ENCODE peak calls at places on chromosomes 13 and 19, in five cellular contexts. T is right cardiac atrium, B is cardiac muscle cell, E is PC-3, D is GM23338. W is an unnamed sample.

GRCh38 chr13:70668983-70669382 is 560.7 kb upstream of the KLHL1 start:
- DNase-seq in T (no peak), B (no peak), D (no peak), E (peak), W (peak)

GRCh38 chr13:40430234-40430633 is 236.2 kb downstream of the FOXO1 start:
- DNase-seq in T (no peak), B (peak), D (no peak), E (no peak), W (no peak)

GRCh38 chr13:94711561-94712286 is 621 bp downstream of the SOX21 start:
- DNase-seq in B (no peak), T (peak), E (peak), D (peak), W (no peak)

GRCh38 chr19:5114713-5115112 is 145.8 kb downstream of the KDM4B start:
- DNase-seq in T (no peak), E (no peak), D (no peak), B (peak), W (no peak)

GRCh38 chr13:23628250-23628649 is 58.0 kb downstream of the TNFRSF19 start:
- DNase-seq in T (no peak), E (no peak), D (peak), B (no peak), W (no peak)

GRCh38 chr19:18312021-18312534 is 10.8 kb downstream of the LSM4 start:
- DNase-seq in E (no peak), B (no peak), T (no peak), D (no peak), W (no peak)

GRCh38 chr19:48991823-48992570 is 1.1 kb downstream of the GYS1 start:
- DNase-seq in T (peak), B (peak), E (peak), D (peak), W (peak)

GRCh38 chr13:37069597-37070103 is 10.2 kb upstream of the SUPT20H start:
- DNase-seq in T (peak), D (no peak), E (no peak), B (no peak), W (no peak)

GRCh38 chr13:40102854-40103253 is 447.4 kb downstream of the COG6 start:
- DNase-seq in B (no peak), D (no peak), T (no peak), E (peak), W (peak)

GRCh38 chr13:77751513-77752456 is 54.3 kb downstream of the SLAIN1 start:
- DNase-seq in E (peak), D (peak), T (no peak), B (peak), W (peak)

GRCh38 chr13:64088491-64088890 is 2672.8 kb upstream of the PCDH20 start:
- DNase-seq in T (no peak), B (no peak), D (no peak), E (no peak), W (no peak)

GRCh38 chr19:39845621-39846175 is 481 bp downstream of the FBL start:
- DNase-seq in B (peak), T (no peak), D (peak), E (no peak), W (no peak)

GRCh38 chr13:27211771-27212364 is 39.5 kb upstream of the RPL21 start:
- DNase-seq in D (no peak), B (no peak), T (no peak), E (peak), W (peak)

GRCh38 chr19:55146648-55147218 is 2.3 kb downstream of the TNNT1 start:
- DNase-seq in E (peak), D (peak), B (peak), T (peak), W (no peak)

GRCh38 chr13:39350461-39350881 is 252.5 kb downstream of the LHFPL6 start:
- DNase-seq in E (no peak), T (peak), B (peak), D (peak), W (no peak)

GRCh38 chr19:1241417-1242095 is at the start of gene ATP5F1D:
- DNase-seq in E (peak), T (peak), B (peak), D (peak), W (peak)

GRCh38 chr19:33406521-33407139 is 33.1 kb downstream of the CEBPG start:
- DNase-seq in B (peak), T (peak), D (peak), E (peak), W (peak)

GRCh38 chr19:10769533-10770491 is 51.9 kb downstream of the DNM2 start:
- DNase-seq in B (peak), E (peak), D (peak), T (peak), W (no peak)

GRCh38 chr13:77430377-77430951 is 103.6 kb upstream of the MYCBP2 start:
- DNase-seq in B (no peak), E (no peak), T (no peak), D (no peak), W (no peak)

GRCh38 chr13:104832265-104832664 is 1703.2 kb downstream of the EFNB2 start:
- DNase-seq in B (peak), D (peak), T (no peak), E (no peak), W (no peak)

DNA sequence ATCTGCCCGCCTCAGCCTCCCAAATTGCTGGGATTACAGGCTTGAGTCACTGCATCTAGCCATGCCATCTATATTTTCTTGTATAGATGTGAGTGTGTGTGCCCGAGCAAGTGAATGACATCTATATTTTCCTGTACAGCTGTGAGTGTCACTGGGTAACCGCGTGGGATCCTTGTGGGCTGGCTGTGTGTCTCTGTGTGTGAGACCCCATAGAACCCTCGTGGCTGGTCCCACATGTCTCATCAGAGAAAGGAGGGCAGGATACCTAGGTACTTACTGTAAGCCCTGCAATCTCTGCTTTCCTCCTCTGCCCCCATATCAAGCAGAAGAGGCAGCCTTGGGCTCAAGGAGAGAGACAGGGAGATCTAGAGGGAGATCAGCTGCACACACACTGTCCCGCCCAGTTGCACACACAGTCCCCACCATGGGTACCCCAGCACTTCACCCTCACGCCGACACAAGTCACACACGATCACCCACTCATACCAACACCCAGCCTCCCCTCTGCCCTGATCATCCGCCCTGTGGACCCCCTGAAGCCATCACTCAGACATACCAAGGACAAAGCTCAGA is 658 bp downstream of the DENND1C start:
- DNase-seq in T (no peak), E (no peak), D (no peak), B (no peak), W (no peak)
- H3K27ac ChIP-seq in T (no peak), E (no peak), D (no peak), B (no peak), W (no peak)

DNA sequence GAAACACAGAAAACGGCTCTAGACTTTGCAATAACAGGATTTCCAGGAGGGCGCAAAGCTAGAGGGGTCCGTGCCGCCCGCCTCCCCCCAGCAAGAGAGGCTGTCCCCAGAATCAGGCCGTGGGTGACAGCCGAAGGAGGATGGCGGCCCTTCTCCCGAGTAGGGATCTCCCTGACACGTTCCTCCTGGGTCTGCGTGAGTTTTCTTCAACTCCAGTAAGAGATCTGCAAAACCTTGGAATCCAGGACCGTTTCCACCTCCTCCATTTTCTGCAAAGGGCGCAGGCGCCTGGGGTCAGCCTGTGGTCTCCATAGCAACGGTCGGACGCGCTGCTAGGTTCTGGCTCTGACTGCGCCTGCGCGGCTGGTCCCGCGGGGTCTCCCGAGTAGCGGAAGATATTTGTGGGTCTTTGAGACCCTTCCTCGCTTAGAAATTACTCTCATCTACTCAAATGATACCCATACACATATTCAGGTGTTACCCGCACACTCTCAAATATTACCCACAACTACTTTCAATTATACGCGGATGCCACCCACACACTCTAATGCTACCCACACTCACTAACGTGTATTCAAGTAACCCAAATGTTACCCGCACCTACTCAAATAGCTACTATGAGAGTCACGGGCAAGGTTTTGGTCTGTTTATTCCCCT is 2.1 kb downstream of the PNMA8C start:
- DNase-seq in T (peak), B (peak), D (peak), E (no peak), W (peak)
- H3K27ac ChIP-seq in T (peak), B (peak), D (no peak), E (no peak), W (no peak)

GRCh38 chr19:43591904-43592772 is 3.8 kb downstream of the IRGQ start:
- DNase-seq in D (no peak), T (peak), E (no peak), B (no peak), W (no peak)
- H3K27ac ChIP-seq in D (no peak), T (no peak), E (no peak), B (no peak), W (no peak)

DNA sequence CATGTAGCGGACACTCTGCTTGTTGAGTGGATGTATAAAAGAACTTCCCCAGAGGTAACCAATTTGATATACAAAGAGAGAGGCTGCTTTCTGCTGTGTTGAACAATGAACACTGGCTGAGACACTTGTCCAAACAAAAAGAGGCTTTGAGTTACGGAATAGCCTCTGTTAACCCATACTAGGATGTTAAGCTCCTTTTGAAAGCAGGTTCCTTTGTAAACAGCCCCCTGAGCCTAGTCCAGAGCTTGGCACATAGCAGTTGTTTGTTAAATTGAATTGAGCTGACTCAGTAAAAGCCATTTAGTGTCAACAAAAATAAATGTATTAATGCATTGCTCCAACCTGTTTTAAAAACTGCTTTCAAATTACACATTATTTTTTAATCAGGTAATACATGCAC is 200.1 kb downstream of the MZT1 start:
- DNase-seq in E (no peak), T (no peak), B (no peak), D (no peak), W (no peak)
- H3K27ac ChIP-seq in E (no peak), T (no peak), B (no peak), D (no peak), W (no peak)

DNA sequence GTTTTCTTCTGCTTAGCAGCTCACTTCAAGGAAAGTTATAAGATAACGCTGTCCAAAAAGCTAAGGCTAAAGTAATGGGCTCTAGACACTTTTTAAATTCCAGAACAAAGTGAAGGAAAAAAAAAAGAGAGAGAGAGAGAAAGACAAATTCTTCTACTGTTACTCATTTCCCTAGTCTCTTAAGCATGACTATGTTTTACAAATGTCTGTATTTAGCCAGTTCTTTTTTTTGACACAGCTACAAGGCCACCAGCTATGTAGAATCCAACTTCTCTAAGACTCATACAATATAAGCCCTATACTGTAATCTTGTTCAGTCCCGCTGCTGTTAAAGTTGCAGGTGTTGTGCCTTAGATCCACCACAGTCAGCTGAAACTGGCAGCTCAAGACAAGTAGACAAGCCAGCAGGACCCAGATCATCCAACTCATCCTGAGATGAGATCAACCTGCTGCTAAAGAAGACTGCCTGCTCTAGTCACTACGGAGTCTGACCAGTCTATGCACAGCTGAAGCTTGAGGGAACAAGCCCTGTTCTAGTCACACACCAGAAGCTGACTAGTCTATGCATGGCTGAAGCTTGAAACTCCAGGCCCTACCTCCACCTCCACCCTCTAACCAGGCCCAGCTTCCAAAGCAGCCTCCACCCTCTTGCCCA is 10.3 kb upstream of the ZNF83 start:
- DNase-seq in D (no peak), E (no peak), T (no peak), B (no peak), W (peak)
- H3K27ac ChIP-seq in D (no peak), E (no peak), T (no peak), B (no peak), W (no peak)

GRCh38 chr13:73171242-73171641 is 112.4 kb downstream of the KLF5 start:
- DNase-seq in E (peak), D (no peak), T (no peak), B (no peak), W (peak)

GRCh38 chr13:73173160-73173905 is 114.5 kb downstream of the KLF5 start:
- DNase-seq in E (peak), T (no peak), D (no peak), B (no peak), W (no peak)

GRCh38 chr13:73169971-73170370 is 111.2 kb downstream of the KLF5 start:
- DNase-seq in D (peak), B (no peak), T (no peak), E (no peak), W (peak)

GRCh38 chr13:73174521-73175010 is 115.8 kb downstream of the KLF5 start:
- DNase-seq in B (no peak), D (no peak), T (no peak), E (no peak), W (no peak)

GRCh38 chr13:73171926-73172325 is 113.1 kb downstream of the KLF5 start:
- DNase-seq in E (peak), T (no peak), B (peak), D (peak), W (peak)
- H3K27ac ChIP-seq in E (peak), T (no peak), B (no peak), D (no peak), W (peak)

DNA sequence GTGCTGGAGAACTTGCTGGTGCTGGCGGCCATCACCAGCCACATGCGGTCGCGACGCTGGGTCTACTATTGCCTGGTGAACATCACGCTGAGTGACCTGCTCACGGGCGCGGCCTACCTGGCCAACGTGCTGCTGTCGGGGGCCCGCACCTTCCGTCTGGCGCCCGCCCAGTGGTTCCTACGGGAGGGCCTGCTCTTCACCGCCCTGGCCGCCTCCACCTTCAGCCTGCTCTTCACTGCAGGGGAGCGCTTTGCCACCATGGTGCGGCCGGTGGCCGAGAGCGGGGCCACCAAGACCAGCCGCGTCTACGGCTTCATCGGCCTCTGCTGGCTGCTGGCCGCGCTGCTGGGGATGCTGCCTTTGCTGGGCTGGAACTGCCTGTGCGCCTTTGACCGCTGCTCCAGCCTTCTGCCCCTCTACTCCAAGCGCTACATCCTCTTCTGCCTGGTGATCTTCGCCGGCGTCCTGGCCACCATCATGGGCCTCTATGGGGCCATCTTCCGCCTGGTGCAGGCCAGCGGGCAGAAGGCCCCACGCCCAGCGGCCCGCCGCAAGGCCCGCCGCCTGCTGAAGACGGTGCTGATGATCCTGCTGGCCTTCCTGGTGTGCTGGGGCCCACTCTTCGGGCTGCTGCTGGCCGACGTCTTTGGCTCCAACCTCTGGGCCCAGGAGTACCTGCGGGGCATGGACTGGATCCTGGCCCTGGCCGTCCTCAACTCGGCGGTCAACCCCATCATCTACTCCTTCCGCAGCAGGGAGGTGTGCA is 587 bp downstream of the S1PR4 start:
- DNase-seq in T (peak), E (no peak), B (no peak), D (no peak), W (no peak)
- H3K27ac ChIP-seq in T (no peak), E (no peak), B (no peak), D (no peak), W (no peak)

DNA sequence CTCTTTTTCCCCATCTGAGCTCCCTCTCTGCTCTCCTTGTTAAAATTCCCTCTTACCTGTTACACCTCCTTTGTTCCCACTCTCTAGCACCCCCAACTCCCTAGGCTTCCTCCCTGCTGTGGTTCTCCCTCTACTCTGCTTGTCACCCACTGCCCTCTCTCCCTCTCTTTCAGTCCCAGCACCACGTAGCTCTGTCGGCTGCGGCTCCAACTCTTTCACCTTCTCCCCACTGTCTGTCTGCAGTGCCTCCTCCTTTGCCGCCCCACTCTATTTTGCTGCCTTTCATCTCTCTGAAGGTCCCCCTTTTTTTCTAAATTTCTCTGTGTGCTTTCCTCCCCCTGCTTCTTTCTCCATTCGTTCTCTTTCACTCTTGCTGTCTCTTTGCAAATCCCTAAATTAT is 1.1 kb downstream of the ZNF836 start:
- DNase-seq in B (no peak), T (no peak), D (peak), E (no peak), W (no peak)
- H3K27ac ChIP-seq in B (no peak), T (no peak), D (no peak), E (no peak), W (peak)

GRCh38 chr13:112200200-112200599 is 133.3 kb downstream of the SOX1 start:
- DNase-seq in D (no peak), E (no peak), T (no peak), B (no peak), W (no peak)
- H3K27ac ChIP-seq in D (no peak), E (no peak), T (no peak), B (no peak), W (no peak)